ENCODE peak calls at places on chromosome 3, in ten cellular contexts. One of them, this sample, is unnamed.

GRCh38 chr3:122992628-122993570 is 34.7 kb downstream of the SEMA5B start:
- DNase-seq in ELR: no peak
- DNase-seq in CD4-positive, CD25-positive, alpha-beta regulatory T cell: no peak
- DNase-seq in GM03348: peak
- DNase-seq in activated effector memory CD4-positive, alpha-beta T cell treated with anti-CD3 and anti-CD28 coated beads, Interleukin-2, amount 50 U/mL, for 16 hours: no peak
- DNase-seq in activated CD8-positive, alpha-beta memory T cell treated with anti-CD3 and anti-CD28 coated beads for 4 hours: no peak
- DNase-seq in HEK293T: no peak
- DNase-seq in T-helper 9 cell: no peak
- DNase-seq in spleen: no peak
- DNase-seq in OCI-LY7: no peak
- DNase-seq in this sample: no peak

GRCh38 chr3:34212671-34213070 is 414.2 kb downstream of the PDCD6IP start:
- DNase-seq in ELR: no peak
- DNase-seq in CD4-positive, CD25-positive, alpha-beta regulatory T cell: no peak
- DNase-seq in GM03348: peak
- DNase-seq in activated effector memory CD4-positive, alpha-beta T cell treated with anti-CD3 and anti-CD28 coated beads, Interleukin-2, amount 50 U/mL, for 16 hours: no peak
- DNase-seq in activated CD8-positive, alpha-beta memory T cell treated with anti-CD3 and anti-CD28 coated beads for 4 hours: no peak
- DNase-seq in HEK293T: no peak
- DNase-seq in T-helper 9 cell: no peak
- DNase-seq in spleen: no peak
- DNase-seq in OCI-LY7: no peak
- DNase-seq in this sample: peak

GRCh38 chr3:42751609-42752008 is 21.4 kb downstream of the CCDC13 start:
- DNase-seq in ELR: no peak
- DNase-seq in CD4-positive, CD25-positive, alpha-beta regulatory T cell: no peak
- DNase-seq in GM03348: peak
- DNase-seq in activated effector memory CD4-positive, alpha-beta T cell treated with anti-CD3 and anti-CD28 coated beads, Interleukin-2, amount 50 U/mL, for 16 hours: peak
- DNase-seq in activated CD8-positive, alpha-beta memory T cell treated with anti-CD3 and anti-CD28 coated beads for 4 hours: no peak
- DNase-seq in HEK293T: no peak
- DNase-seq in T-helper 9 cell: no peak
- DNase-seq in spleen: peak
- DNase-seq in OCI-LY7: no peak
- DNase-seq in this sample: no peak

GRCh38 chr3:21751891-21752290 is 881 bp upstream of the ZNF385D start:
- DNase-seq in ELR: no peak
- DNase-seq in CD4-positive, CD25-positive, alpha-beta regulatory T cell: no peak
- DNase-seq in GM03348: no peak
- DNase-seq in activated effector memory CD4-positive, alpha-beta T cell treated with anti-CD3 and anti-CD28 coated beads, Interleukin-2, amount 50 U/mL, for 16 hours: no peak
- DNase-seq in activated CD8-positive, alpha-beta memory T cell treated with anti-CD3 and anti-CD28 coated beads for 4 hours: no peak
- DNase-seq in HEK293T: no peak
- DNase-seq in T-helper 9 cell: no peak
- DNase-seq in spleen: no peak
- DNase-seq in OCI-LY7: no peak
- DNase-seq in this sample: no peak

GRCh38 chr3:100289339-100289738 is 28.5 kb downstream of the TBC1D23 start:
- DNase-seq in ELR: peak
- DNase-seq in CD4-positive, CD25-positive, alpha-beta regulatory T cell: no peak
- DNase-seq in GM03348: no peak
- DNase-seq in activated effector memory CD4-positive, alpha-beta T cell treated with anti-CD3 and anti-CD28 coated beads, Interleukin-2, amount 50 U/mL, for 16 hours: no peak
- DNase-seq in activated CD8-positive, alpha-beta memory T cell treated with anti-CD3 and anti-CD28 coated beads for 4 hours: no peak
- DNase-seq in HEK293T: no peak
- DNase-seq in T-helper 9 cell: no peak
- DNase-seq in spleen: no peak
- DNase-seq in OCI-LY7: peak
- DNase-seq in this sample: peak

GRCh38 chr3:45994661-45995369 is 809 bp downstream of the FYCO1 start:
- DNase-seq in ELR: peak
- DNase-seq in CD4-positive, CD25-positive, alpha-beta regulatory T cell: no peak
- DNase-seq in GM03348: peak
- DNase-seq in activated effector memory CD4-positive, alpha-beta T cell treated with anti-CD3 and anti-CD28 coated beads, Interleukin-2, amount 50 U/mL, for 16 hours: peak
- DNase-seq in activated CD8-positive, alpha-beta memory T cell treated with anti-CD3 and anti-CD28 coated beads for 4 hours: peak
- DNase-seq in HEK293T: peak
- DNase-seq in T-helper 9 cell: peak
- DNase-seq in spleen: peak
- DNase-seq in OCI-LY7: peak
- DNase-seq in this sample: peak

GRCh38 chr3:160649596-160649995 is 27.4 kb upstream of the ARL14 start:
- DNase-seq in ELR: no peak
- DNase-seq in CD4-positive, CD25-positive, alpha-beta regulatory T cell: no peak
- DNase-seq in GM03348: peak
- DNase-seq in activated effector memory CD4-positive, alpha-beta T cell treated with anti-CD3 and anti-CD28 coated beads, Interleukin-2, amount 50 U/mL, for 16 hours: no peak
- DNase-seq in activated CD8-positive, alpha-beta memory T cell treated with anti-CD3 and anti-CD28 coated beads for 4 hours: no peak
- DNase-seq in HEK293T: no peak
- DNase-seq in T-helper 9 cell: no peak
- DNase-seq in spleen: no peak
- DNase-seq in OCI-LY7: no peak
- DNase-seq in this sample: no peak

GRCh38 chr3:106423321-106424225 is 554.8 kb upstream of the CBLB start:
- DNase-seq in ELR: no peak
- DNase-seq in CD4-positive, CD25-positive, alpha-beta regulatory T cell: no peak
- DNase-seq in GM03348: no peak
- DNase-seq in activated effector memory CD4-positive, alpha-beta T cell treated with anti-CD3 and anti-CD28 coated beads, Interleukin-2, amount 50 U/mL, for 16 hours: no peak
- DNase-seq in activated CD8-positive, alpha-beta memory T cell treated with anti-CD3 and anti-CD28 coated beads for 4 hours: no peak
- DNase-seq in HEK293T: no peak
- DNase-seq in T-helper 9 cell: no peak
- DNase-seq in spleen: no peak
- DNase-seq in OCI-LY7: no peak
- DNase-seq in this sample: no peak

GRCh38 chr3:122102191-122102935 is 47.2 kb downstream of the CD86 start:
- DNase-seq in ELR: no peak
- DNase-seq in CD4-positive, CD25-positive, alpha-beta regulatory T cell: no peak
- DNase-seq in GM03348: no peak
- DNase-seq in activated effector memory CD4-positive, alpha-beta T cell treated with anti-CD3 and anti-CD28 coated beads, Interleukin-2, amount 50 U/mL, for 16 hours: peak
- DNase-seq in activated CD8-positive, alpha-beta memory T cell treated with anti-CD3 and anti-CD28 coated beads for 4 hours: no peak
- DNase-seq in HEK293T: no peak
- DNase-seq in T-helper 9 cell: no peak
- DNase-seq in spleen: no peak
- DNase-seq in OCI-LY7: no peak
- DNase-seq in this sample: peak

GRCh38 chr3:126056681-126057546 is 27.0 kb downstream of the SLC41A3 start:
- DNase-seq in ELR: peak
- DNase-seq in CD4-positive, CD25-positive, alpha-beta regulatory T cell: no peak
- DNase-seq in GM03348: no peak
- DNase-seq in activated effector memory CD4-positive, alpha-beta T cell treated with anti-CD3 and anti-CD28 coated beads, Interleukin-2, amount 50 U/mL, for 16 hours: no peak
- DNase-seq in activated CD8-positive, alpha-beta memory T cell treated with anti-CD3 and anti-CD28 coated beads for 4 hours: no peak
- DNase-seq in HEK293T: peak
- DNase-seq in T-helper 9 cell: no peak
- DNase-seq in spleen: peak
- DNase-seq in OCI-LY7: no peak
- DNase-seq in this sample: no peak

GRCh38 chr3:178699364-178699763 is 163.1 kb downstream of the KCNMB2 start:
- DNase-seq in ELR: no peak
- DNase-seq in CD4-positive, CD25-positive, alpha-beta regulatory T cell: no peak
- DNase-seq in GM03348: no peak
- DNase-seq in activated effector memory CD4-positive, alpha-beta T cell treated with anti-CD3 and anti-CD28 coated beads, Interleukin-2, amount 50 U/mL, for 16 hours: no peak
- DNase-seq in activated CD8-positive, alpha-beta memory T cell treated with anti-CD3 and anti-CD28 coated beads for 4 hours: no peak
- DNase-seq in HEK293T: no peak
- DNase-seq in T-helper 9 cell: no peak
- DNase-seq in spleen: no peak
- DNase-seq in OCI-LY7: no peak
- DNase-seq in this sample: no peak

GRCh38 chr3:172281884-172282283 is 166.4 kb downstream of the GHSR start:
- DNase-seq in ELR: no peak
- DNase-seq in CD4-positive, CD25-positive, alpha-beta regulatory T cell: no peak
- DNase-seq in GM03348: no peak
- DNase-seq in activated effector memory CD4-positive, alpha-beta T cell treated with anti-CD3 and anti-CD28 coated beads, Interleukin-2, amount 50 U/mL, for 16 hours: no peak
- DNase-seq in activated CD8-positive, alpha-beta memory T cell treated with anti-CD3 and anti-CD28 coated beads for 4 hours: no peak
- DNase-seq in HEK293T: no peak
- DNase-seq in T-helper 9 cell: no peak
- DNase-seq in spleen: no peak
- DNase-seq in OCI-LY7: no peak
- DNase-seq in this sample: no peak

GRCh38 chr3:132343018-132343612 is 25.9 kb downstream of the ACP3 start:
- DNase-seq in ELR: peak
- DNase-seq in CD4-positive, CD25-positive, alpha-beta regulatory T cell: no peak
- DNase-seq in GM03348: peak
- DNase-seq in activated effector memory CD4-positive, alpha-beta T cell treated with anti-CD3 and anti-CD28 coated beads, Interleukin-2, amount 50 U/mL, for 16 hours: no peak
- DNase-seq in activated CD8-positive, alpha-beta memory T cell treated with anti-CD3 and anti-CD28 coated beads for 4 hours: no peak
- DNase-seq in HEK293T: peak
- DNase-seq in T-helper 9 cell: no peak
- DNase-seq in spleen: no peak
- DNase-seq in OCI-LY7: peak
- DNase-seq in this sample: peak

GRCh38 chr3:155325263-155325835 is 31.9 kb upstream of the STRIT1 start:
- DNase-seq in ELR: no peak
- DNase-seq in CD4-positive, CD25-positive, alpha-beta regulatory T cell: no peak
- DNase-seq in GM03348: no peak
- DNase-seq in activated effector memory CD4-positive, alpha-beta T cell treated with anti-CD3 and anti-CD28 coated beads, Interleukin-2, amount 50 U/mL, for 16 hours: no peak
- DNase-seq in activated CD8-positive, alpha-beta memory T cell treated with anti-CD3 and anti-CD28 coated beads for 4 hours: no peak
- DNase-seq in HEK293T: no peak
- DNase-seq in T-helper 9 cell: no peak
- DNase-seq in spleen: no peak
- DNase-seq in OCI-LY7: no peak
- DNase-seq in this sample: no peak

GRCh38 chr3:58526124-58526957 is 10.6 kb downstream of the ACOX2 start:
- DNase-seq in ELR: peak
- DNase-seq in CD4-positive, CD25-positive, alpha-beta regulatory T cell: no peak
- DNase-seq in GM03348: peak
- DNase-seq in activated effector memory CD4-positive, alpha-beta T cell treated with anti-CD3 and anti-CD28 coated beads, Interleukin-2, amount 50 U/mL, for 16 hours: no peak
- DNase-seq in activated CD8-positive, alpha-beta memory T cell treated with anti-CD3 and anti-CD28 coated beads for 4 hours: no peak
- DNase-seq in HEK293T: no peak
- DNase-seq in T-helper 9 cell: no peak
- DNase-seq in spleen: no peak
- DNase-seq in OCI-LY7: no peak
- DNase-seq in this sample: peak

GRCh38 chr3:15535757-15536156 is 14.3 kb upstream of the COLQ start:
- DNase-seq in ELR: peak
- DNase-seq in CD4-positive, CD25-positive, alpha-beta regulatory T cell: no peak
- DNase-seq in GM03348: no peak
- DNase-seq in activated effector memory CD4-positive, alpha-beta T cell treated with anti-CD3 and anti-CD28 coated beads, Interleukin-2, amount 50 U/mL, for 16 hours: peak
- DNase-seq in activated CD8-positive, alpha-beta memory T cell treated with anti-CD3 and anti-CD28 coated beads for 4 hours: no peak
- DNase-seq in HEK293T: no peak
- DNase-seq in T-helper 9 cell: no peak
- DNase-seq in spleen: no peak
- DNase-seq in OCI-LY7: no peak
- DNase-seq in this sample: no peak

GRCh38 chr3:62445267-62445666 is 71.9 kb upstream of the FEZF2 start:
- DNase-seq in ELR: peak
- DNase-seq in CD4-positive, CD25-positive, alpha-beta regulatory T cell: no peak
- DNase-seq in GM03348: no peak
- DNase-seq in activated effector memory CD4-positive, alpha-beta T cell treated with anti-CD3 and anti-CD28 coated beads, Interleukin-2, amount 50 U/mL, for 16 hours: no peak
- DNase-seq in activated CD8-positive, alpha-beta memory T cell treated with anti-CD3 and anti-CD28 coated beads for 4 hours: no peak
- DNase-seq in HEK293T: no peak
- DNase-seq in T-helper 9 cell: no peak
- DNase-seq in spleen: no peak
- DNase-seq in OCI-LY7: peak
- DNase-seq in this sample: peak

GRCh38 chr3:186308549-186308948 is 53.5 kb downstream of the DGKG start:
- DNase-seq in ELR: no peak
- DNase-seq in CD4-positive, CD25-positive, alpha-beta regulatory T cell: no peak
- DNase-seq in GM03348: no peak
- DNase-seq in activated effector memory CD4-positive, alpha-beta T cell treated with anti-CD3 and anti-CD28 coated beads, Interleukin-2, amount 50 U/mL, for 16 hours: no peak
- DNase-seq in activated CD8-positive, alpha-beta memory T cell treated with anti-CD3 and anti-CD28 coated beads for 4 hours: no peak
- DNase-seq in HEK293T: no peak
- DNase-seq in T-helper 9 cell: no peak
- DNase-seq in spleen: no peak
- DNase-seq in OCI-LY7: no peak
- DNase-seq in this sample: no peak

GRCh38 chr3:16391936-16392536 is 121.5 kb downstream of the RFTN1 start:
- DNase-seq in ELR: no peak
- DNase-seq in CD4-positive, CD25-positive, alpha-beta regulatory T cell: no peak
- DNase-seq in GM03348: no peak
- DNase-seq in activated effector memory CD4-positive, alpha-beta T cell treated with anti-CD3 and anti-CD28 coated beads, Interleukin-2, amount 50 U/mL, for 16 hours: no peak
- DNase-seq in activated CD8-positive, alpha-beta memory T cell treated with anti-CD3 and anti-CD28 coated beads for 4 hours: no peak
- DNase-seq in HEK293T: no peak
- DNase-seq in T-helper 9 cell: no peak
- DNase-seq in spleen: no peak
- DNase-seq in OCI-LY7: no peak
- DNase-seq in this sample: no peak

GRCh38 chr3:31218082-31218481 is 314.6 kb upstream of the STT3B start:
- DNase-seq in ELR: no peak
- DNase-seq in CD4-positive, CD25-positive, alpha-beta regulatory T cell: no peak
- DNase-seq in GM03348: no peak
- DNase-seq in activated effector memory CD4-positive, alpha-beta T cell treated with anti-CD3 and anti-CD28 coated beads, Interleukin-2, amount 50 U/mL, for 16 hours: no peak
- DNase-seq in activated CD8-positive, alpha-beta memory T cell treated with anti-CD3 and anti-CD28 coated beads for 4 hours: no peak
- DNase-seq in HEK293T: no peak
- DNase-seq in T-helper 9 cell: no peak
- DNase-seq in spleen: no peak
- DNase-seq in OCI-LY7: no peak
- DNase-seq in this sample: no peak

GRCh38 chr3:41900265-41900664 is 61.6 kb downstream of the ULK4 start:
- DNase-seq in ELR: peak
- DNase-seq in CD4-positive, CD25-positive, alpha-beta regulatory T cell: no peak
- DNase-seq in GM03348: peak
- DNase-seq in activated effector memory CD4-positive, alpha-beta T cell treated with anti-CD3 and anti-CD28 coated beads, Interleukin-2, amount 50 U/mL, for 16 hours: no peak
- DNase-seq in activated CD8-positive, alpha-beta memory T cell treated with anti-CD3 and anti-CD28 coated beads for 4 hours: no peak
- DNase-seq in HEK293T: no peak
- DNase-seq in T-helper 9 cell: no peak
- DNase-seq in spleen: no peak
- DNase-seq in OCI-LY7: no peak
- DNase-seq in this sample: peak

GRCh38 chr3:59016930-59017616 is 32.8 kb downstream of the CFAP20DC start:
- DNase-seq in ELR: no peak
- DNase-seq in CD4-positive, CD25-positive, alpha-beta regulatory T cell: no peak
- DNase-seq in GM03348: no peak
- DNase-seq in activated effector memory CD4-positive, alpha-beta T cell treated with anti-CD3 and anti-CD28 coated beads, Interleukin-2, amount 50 U/mL, for 16 hours: no peak
- DNase-seq in activated CD8-positive, alpha-beta memory T cell treated with anti-CD3 and anti-CD28 coated beads for 4 hours: no peak
- DNase-seq in HEK293T: no peak
- DNase-seq in T-helper 9 cell: no peak
- DNase-seq in spleen: no peak
- DNase-seq in OCI-LY7: no peak
- DNase-seq in this sample: no peak

GRCh38 chr3:49465269-49466034 is 4.6 kb upstream of the DAG1 start:
- DNase-seq in ELR: no peak
- DNase-seq in CD4-positive, CD25-positive, alpha-beta regulatory T cell: no peak
- DNase-seq in GM03348: no peak
- DNase-seq in activated effector memory CD4-positive, alpha-beta T cell treated with anti-CD3 and anti-CD28 coated beads, Interleukin-2, amount 50 U/mL, for 16 hours: no peak
- DNase-seq in activated CD8-positive, alpha-beta memory T cell treated with anti-CD3 and anti-CD28 coated beads for 4 hours: no peak
- DNase-seq in HEK293T: no peak
- DNase-seq in T-helper 9 cell: no peak
- DNase-seq in spleen: no peak
- DNase-seq in OCI-LY7: no peak
- DNase-seq in this sample: peak

GRCh38 chr3:71461098-71461497 is 122.4 kb downstream of the FOXP1 start:
- DNase-seq in ELR: no peak
- DNase-seq in CD4-positive, CD25-positive, alpha-beta regulatory T cell: no peak
- DNase-seq in GM03348: no peak
- DNase-seq in activated effector memory CD4-positive, alpha-beta T cell treated with anti-CD3 and anti-CD28 coated beads, Interleukin-2, amount 50 U/mL, for 16 hours: no peak
- DNase-seq in activated CD8-positive, alpha-beta memory T cell treated with anti-CD3 and anti-CD28 coated beads for 4 hours: no peak
- DNase-seq in HEK293T: no peak
- DNase-seq in T-helper 9 cell: no peak
- DNase-seq in spleen: no peak
- DNase-seq in OCI-LY7: no peak
- DNase-seq in this sample: no peak

GRCh38 chr3:127368186-127369032 is 80.6 kb upstream of the PRR20G start:
- DNase-seq in ELR: no peak
- DNase-seq in CD4-positive, CD25-positive, alpha-beta regulatory T cell: no peak
- DNase-seq in GM03348: peak
- DNase-seq in activated effector memory CD4-positive, alpha-beta T cell treated with anti-CD3 and anti-CD28 coated beads, Interleukin-2, amount 50 U/mL, for 16 hours: no peak
- DNase-seq in activated CD8-positive, alpha-beta memory T cell treated with anti-CD3 and anti-CD28 coated beads for 4 hours: no peak
- DNase-seq in HEK293T: no peak
- DNase-seq in T-helper 9 cell: no peak
- DNase-seq in spleen: peak
- DNase-seq in OCI-LY7: no peak
- DNase-seq in this sample: no peak

GRCh38 chr3:11475324-11475723 is 168.4 kb downstream of the VGLL4 start:
- DNase-seq in ELR: no peak
- DNase-seq in CD4-positive, CD25-positive, alpha-beta regulatory T cell: no peak
- DNase-seq in GM03348: no peak
- DNase-seq in activated effector memory CD4-positive, alpha-beta T cell treated with anti-CD3 and anti-CD28 coated beads, Interleukin-2, amount 50 U/mL, for 16 hours: no peak
- DNase-seq in activated CD8-positive, alpha-beta memory T cell treated with anti-CD3 and anti-CD28 coated beads for 4 hours: no peak
- DNase-seq in HEK293T: no peak
- DNase-seq in T-helper 9 cell: no peak
- DNase-seq in spleen: no peak
- DNase-seq in OCI-LY7: no peak
- DNase-seq in this sample: no peak

GRCh38 chr3:99836681-99837080 is 19.0 kb downstream of the CMSS1 start:
- DNase-seq in ELR: no peak
- DNase-seq in CD4-positive, CD25-positive, alpha-beta regulatory T cell: no peak
- DNase-seq in GM03348: no peak
- DNase-seq in activated effector memory CD4-positive, alpha-beta T cell treated with anti-CD3 and anti-CD28 coated beads, Interleukin-2, amount 50 U/mL, for 16 hours: no peak
- DNase-seq in activated CD8-positive, alpha-beta memory T cell treated with anti-CD3 and anti-CD28 coated beads for 4 hours: no peak
- DNase-seq in HEK293T: no peak
- DNase-seq in T-helper 9 cell: no peak
- DNase-seq in spleen: no peak
- DNase-seq in OCI-LY7: no peak
- DNase-seq in this sample: no peak

GRCh38 chr3:100893108-100893507 is 100.1 kb downstream of the ABI3BP start:
- DNase-seq in ELR: no peak
- DNase-seq in CD4-positive, CD25-positive, alpha-beta regulatory T cell: no peak
- DNase-seq in GM03348: no peak
- DNase-seq in activated effector memory CD4-positive, alpha-beta T cell treated with anti-CD3 and anti-CD28 coated beads, Interleukin-2, amount 50 U/mL, for 16 hours: no peak
- DNase-seq in activated CD8-positive, alpha-beta memory T cell treated with anti-CD3 and anti-CD28 coated beads for 4 hours: no peak
- DNase-seq in HEK293T: no peak
- DNase-seq in T-helper 9 cell: no peak
- DNase-seq in spleen: no peak
- DNase-seq in OCI-LY7: no peak
- DNase-seq in this sample: peak

This sample was measured in NB4.